ENCODE peak calls at places on chromosomes 7 and 10, in four cellular contexts. L is endothelial cell of umbilical vein, J is fibroblast of lung, M is astrocyte. S is an unnamed sample.

GRCh38 chr7:126727930-126728331 is 524.8 kb downstream of the GRM8 start:
- DNase-seq in M (peak; percentile 62), L (peak; percentile 44), J (no peak), S (no peak)

GRCh38 chr7:67937717-67938191 is 941.1 kb downstream of the TYW1 start:
- DNase-seq in J (peak; percentile 44), M (peak; percentile 98), L (no peak), S (peak; percentile 45)

GRCh38 chr10:75959209-75959608 is 527.8 kb downstream of the LRMDA start:
- DNase-seq in L (no peak), J (peak; percentile 84), M (peak; percentile 93), S (peak; percentile 19)

GRCh38 chr7:133753513-133753912 is 373.6 kb upstream of the LRGUK start:
- DNase-seq in J (no peak), L (no peak), M (no peak), S (peak; percentile 36)

GRCh38 chr7:116436305-116436826 is 63.2 kb upstream of the CAV2 start:
- DNase-seq in M (peak; percentile 63), L (no peak), J (no peak), S (no peak)

GRCh38 chr10:62511238-62511637 is 137.1 kb downstream of the ZNF365 start:
- DNase-seq in J (no peak), L (no peak), M (no peak), S (no peak)

GRCh38 chr10:43310872-43311271 is 44.0 kb upstream of the RASGEF1A start:
- DNase-seq in L (no peak), J (no peak), M (no peak), S (no peak)

GRCh38 chr10:78664929-78665525 is 403.7 kb upstream of the ZMIZ1 start:
- DNase-seq in M (peak; percentile 25), J (peak; percentile 60), L (peak; percentile 41), S (peak; percentile 63)

GRCh38 chr10:69636626-69637550 is 6.8 kb downstream of the FAM241B start:
- DNase-seq in M (no peak), J (no peak), L (no peak), S (no peak)

GRCh38 chr10:71337219-71337625 is 18.2 kb downstream of the SLC29A3 start:
- DNase-seq in M (no peak), J (no peak), L (no peak), S (peak; percentile 36)

GRCh38 chr7:156143683-156144082 is 331.4 kb upstream of the SHH start:
- DNase-seq in L (no peak), J (no peak), M (no peak), S (no peak)

GRCh38 chr7:128271471-128272454 is 30.7 kb downstream of the LEP start:
- DNase-seq in J (no peak), M (no peak), L (no peak), S (no peak)

GRCh38 chr10:70967591-70968588 is 79.5 kb upstream of the PCBD1 start:
- DNase-seq in M (peak; percentile 39), J (no peak), L (no peak), S (no peak)

GRCh38 chr10:50595785-50596184 is 28.0 kb downstream of the SGMS1 start:
- DNase-seq in J (no peak), L (no peak), M (no peak), S (no peak)

GRCh38 chr7:157302314-157302711 is 34.5 kb upstream of the DNAJB6 start:
- DNase-seq in M (peak; percentile 19), J (no peak), L (no peak), S (peak; percentile 80)

GRCh38 chr10:92124524-92125168 is 166.2 kb downstream of the CPEB3 start:
- DNase-seq in M (peak; percentile 92), J (peak; percentile 90), L (peak; percentile 97), S (no peak)

GRCh38 chr7:155860840-155861479 is 48.7 kb upstream of the SHH start:
- DNase-seq in M (peak; percentile 23), L (no peak), J (peak; percentile 95), S (no peak)

GRCh38 chr10:83212632-83213349 is 926.5 kb upstream of the GHITM start:
- DNase-seq in L (no peak), M (peak; percentile 93), J (no peak), S (no peak)

GRCh38 chr10:45308707-45309106 is 6.7 kb downstream of the OR13A1 start:
- DNase-seq in M (no peak), L (no peak), J (no peak), S (no peak)

GRCh38 chr10:48589266-48589665 is 15.6 kb downstream of the ARHGAP22 start:
- DNase-seq in J (peak; percentile 92), M (peak; percentile 90), L (peak; percentile 53), S (no peak)

GRCh38 chr10:34999532-34999931 is 90.6 kb downstream of the CUL2 start:
- DNase-seq in J (no peak), L (no peak), M (no peak), S (no peak)

GRCh38 chr7:70355591-70356323 is 757.5 kb downstream of the AUTS2 start:
- DNase-seq in M (no peak), J (no peak), L (no peak), S (no peak)

GRCh38 chr10:59654007-59654406 is 55.6 kb downstream of the SLC16A9 start:
- DNase-seq in L (no peak), J (no peak), M (peak; percentile 31), S (no peak)

GRCh38 chr7:66238712-66239466 is 33.8 kb downstream of the TPST1 start:
- DNase-seq in L (no peak), M (no peak), J (no peak), S (no peak)

GRCh38 chr7:20227291-20227795 is 10.2 kb upstream of the MACC1 start:
- DNase-seq in J (no peak), M (no peak), L (no peak), S (no peak)

GRCh38 chr7:137081694-137082093 is 213.2 kb downstream of the CHRM2 start:
- DNase-seq in M (peak; percentile 99), L (no peak), J (peak; percentile 98), S (no peak)

GRCh38 chr7:158538156-158538946 is 49.3 kb downstream of the PTPRN2 start:
- DNase-seq in J (no peak), M (no peak), L (no peak), S (no peak)

DNA sequence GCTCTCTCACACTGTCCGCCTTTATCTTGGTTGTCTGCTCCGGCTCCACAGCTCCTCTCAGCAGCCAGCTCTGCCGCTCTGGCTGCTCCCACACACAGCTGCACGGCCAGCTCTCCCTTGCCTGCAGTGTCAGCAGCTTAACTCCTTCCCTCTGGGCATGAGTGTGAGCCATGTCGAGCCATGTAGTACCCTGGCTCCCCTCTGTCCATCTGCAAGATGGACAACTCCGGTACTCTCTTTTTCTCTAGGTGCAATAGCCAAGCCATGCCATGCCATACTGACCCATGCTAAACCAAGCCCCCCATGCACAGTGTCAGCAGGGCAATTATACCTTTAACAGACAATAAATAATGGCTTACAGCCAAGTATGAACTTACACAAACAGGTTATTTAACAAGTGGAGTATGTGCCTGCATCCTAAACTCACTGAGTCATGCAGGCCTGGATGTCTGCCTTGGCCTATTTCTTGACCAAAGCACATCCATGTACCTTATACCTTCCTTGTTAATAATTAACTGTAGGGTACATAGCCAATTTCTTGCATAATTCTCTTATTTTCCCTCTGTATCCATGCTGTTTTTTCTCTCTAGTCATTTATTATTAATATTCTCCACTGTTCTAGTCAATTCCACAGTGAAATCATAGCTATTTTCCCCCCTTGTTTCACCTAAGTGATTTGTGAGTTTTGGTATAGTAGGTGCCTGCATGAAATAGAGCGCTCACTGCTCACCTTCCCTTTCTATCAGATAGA is 170.9 kb downstream of the CDK14 start:
- DNase-seq in L (no peak), J (peak; percentile 60), M (peak; percentile 72), S (no peak)
- H2AFZ ChIP-seq in L (no peak overlapping the region), J (no peak overlapping the region), M (no peak overlapping the region), S (no peak overlapping the region)

GRCh38 chr7:74293577-74293908 is 4.3 kb downstream of the CLIP2 start:
- DNase-seq in J (no peak), M (no peak), L (no peak), S (no peak)

GRCh38 chr7:74290999-74291441 is 1.8 kb downstream of the CLIP2 start:
- DNase-seq in J (no peak), L (no peak), M (no peak), S (peak; percentile 19)

GRCh38 chr7:74291535-74291934 is 2.3 kb downstream of the CLIP2 start:
- DNase-seq in L (no peak), J (no peak), M (no peak), S (no peak)

GRCh38 chr7:74294191-74294998 is 5.2 kb downstream of the CLIP2 start:
- DNase-seq in J (peak; percentile 47), L (no peak), M (no peak), S (no peak)

DNA sequence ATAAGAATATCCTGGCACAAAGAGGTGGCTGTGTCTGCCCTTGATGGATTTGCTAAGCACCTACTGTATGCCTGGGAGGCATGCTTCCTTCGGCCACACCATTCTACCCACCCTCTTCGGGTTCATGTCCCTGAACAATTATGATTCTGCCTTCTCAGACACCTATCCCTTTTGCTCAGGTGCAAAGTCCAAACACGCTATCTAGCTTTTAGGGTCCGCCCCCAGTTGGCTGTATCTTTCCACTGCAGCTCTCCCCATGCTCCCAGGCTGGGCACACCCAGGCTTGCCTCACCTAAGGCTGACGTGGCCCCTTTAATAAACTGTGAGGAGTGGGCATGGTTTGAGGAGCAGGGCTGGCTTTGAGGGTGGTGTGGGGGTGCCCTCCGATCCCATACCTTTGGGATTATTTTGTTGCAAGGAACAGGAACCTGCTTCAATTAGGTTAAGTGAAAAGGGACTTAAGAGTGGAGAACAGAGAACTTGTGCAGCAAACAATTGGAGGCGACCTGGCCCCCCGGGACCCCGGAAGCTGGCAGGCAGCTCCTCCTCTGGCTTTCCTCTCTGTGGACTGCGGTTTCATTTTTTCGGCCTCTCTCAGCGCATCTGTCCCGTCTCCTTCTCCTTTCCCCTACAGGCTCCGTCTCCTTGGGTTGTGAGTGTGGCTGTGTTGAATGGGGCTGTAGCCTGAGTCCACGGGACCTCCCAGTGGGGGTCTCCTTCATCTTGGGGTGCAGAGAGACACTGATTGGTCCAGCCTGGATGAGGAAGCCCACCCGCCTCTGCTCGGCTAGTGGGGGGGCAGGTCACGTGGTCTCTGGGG is 3.8 kb downstream of the CLIP2 start:
- DNase-seq in L (no peak), M (no peak), J (no peak), S (no peak)
- H3K4me2 ChIP-seq in L (no peak overlapping the region), M (peak overlapping the region; percentile 15), J (no peak overlapping the region), S (no peak overlapping the region)

GRCh38 chr7:92432299-92432946 is 14.9 kb upstream of the GATAD1 start:
- DNase-seq in J (no peak), L (no peak), M (no peak), S (peak; percentile 93)
- H2AFZ ChIP-seq in J (no peak overlapping the region), L (no peak overlapping the region), M (no peak overlapping the region), S (no peak overlapping the region)

DNA sequence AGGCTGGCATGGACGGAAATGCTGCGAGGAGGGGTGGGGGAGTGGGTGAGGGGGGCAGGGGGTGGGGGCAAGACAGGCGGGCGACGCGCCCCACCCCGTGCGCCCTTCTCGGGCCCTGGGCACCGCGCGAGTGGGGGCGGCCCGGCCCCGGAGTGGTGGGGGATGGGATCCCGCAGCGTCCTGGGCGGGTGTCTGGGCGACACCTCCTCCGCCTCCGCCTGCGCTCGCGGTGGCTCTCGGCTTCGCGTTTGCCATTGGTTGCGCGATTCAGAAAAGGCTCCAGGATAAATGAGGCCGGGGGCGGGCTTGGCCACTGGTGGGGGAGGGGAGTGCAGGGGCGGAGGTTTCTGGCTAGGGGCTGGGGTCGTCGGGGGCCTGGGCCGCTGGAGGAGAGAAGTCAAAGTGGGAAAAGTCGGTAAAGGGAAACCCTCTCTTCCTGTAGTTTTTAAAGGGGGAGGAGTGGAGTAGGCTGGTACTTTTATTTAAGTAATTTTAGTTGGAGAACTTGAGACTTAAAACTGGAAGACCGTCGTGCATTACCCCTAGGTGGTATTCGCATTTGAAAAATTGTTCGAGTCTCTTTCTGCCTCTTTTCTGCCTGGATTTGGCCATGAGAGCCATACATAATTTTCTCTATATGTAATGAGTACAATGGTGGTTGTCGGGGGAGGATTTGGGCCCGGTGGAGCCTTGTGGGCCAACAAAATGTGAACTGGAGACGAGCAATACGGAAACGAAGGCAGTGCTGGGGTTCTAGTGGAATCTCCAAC is 984 bp upstream of the IGF2BP3 start:
- DNase-seq in L (peak; percentile 72), M (peak; percentile 51), J (peak; percentile 83), S (peak; percentile 70)
- H3K4me2 ChIP-seq in L (peak overlapping the region; percentile 96), M (peak overlapping the region; percentile 97), J (no peak overlapping the region), S (peak overlapping the region; percentile 98)

GRCh38 chr10:5813341-5814109 is at the start of gene GDI2:
- DNase-seq in M (peak; percentile 86), J (peak; percentile 96), L (peak; percentile 96), S (peak; percentile 100)
- H2AFZ ChIP-seq in M (peak within 1 kb of the TSS; percentile 74), J (peak within 1 kb of the TSS; percentile 70), L (peak within 1 kb of the TSS; percentile 93), S (peak within 1 kb of the TSS; percentile 81)